ENCODE peak calls at places on chromosomes 7 and 10, in four cellular contexts. F is left lung, J is HepG2, A is brain microvascular endothelial cell. O is an unnamed sample.

GRCh38 chr10:110363572-110364411 is 59.1 kb upstream of the SMNDC1 start:
- DNase-seq in A (no peak), J (no peak), F (no peak), O (no peak)

GRCh38 chr7:44180631-44181030 is 8.6 kb downstream of the GCK start:
- DNase-seq in A (no peak), J (no peak), F (no peak), O (no peak)

GRCh38 chr10:31819393-31819820 is 109.2 kb downstream of the ARHGAP12 start:
- DNase-seq in F (no peak), J (no peak), A (peak; percentile 5), O (no peak)

GRCh38 chr10:34028936-34029335 is 694.5 kb upstream of the NRP1 start:
- DNase-seq in A (no peak), F (no peak), J (no peak), O (no peak)

GRCh38 chr10:14837003-14837755 is 658 bp downstream of the CDNF start:
- DNase-seq in F (no peak), A (no peak), J (peak; percentile 6), O (no peak)

GRCh38 chr10:68163735-68164134 is 54.4 kb downstream of the MYPN start:
- DNase-seq in F (no peak), A (no peak), J (peak; percentile 63), O (no peak)

GRCh38 chr7:81725496-81726117 is 44.2 kb downstream of the HGF start:
- DNase-seq in A (peak; percentile 88), J (no peak), F (no peak), O (no peak)

GRCh38 chr10:68090586-68090985 is 15.5 kb upstream of the HERC4 start:
- DNase-seq in A (no peak), F (no peak), J (no peak), O (no peak)

GRCh38 chr7:22860784-22861482 is 38.3 kb upstream of the TOMM7 start:
- DNase-seq in J (peak; percentile 13), A (peak; percentile 43), F (no peak), O (no peak)

GRCh38 chr7:135386181-135386580 is 123.7 kb downstream of the CNOT4 start:
- DNase-seq in A (no peak), J (no peak), F (no peak), O (no peak)

GRCh38 chr10:110528224-110528997 is 30.7 kb downstream of the DUSP5 start:
- DNase-seq in F (no peak), J (no peak), A (no peak), O (no peak)

GRCh38 chr7:40405991-40406390 is 271.2 kb downstream of the SUGCT start:
- DNase-seq in F (no peak), A (no peak), J (no peak), O (no peak)

GRCh38 chr10:102645741-102646609 is 1.7 kb downstream of the TRIM8 start:
- DNase-seq in A (peak; percentile 87), J (peak; percentile 44), F (peak; percentile 95), O (peak; percentile 66)

GRCh38 chr10:103926722-103927319 is 8.8 kb upstream of the STN1 start:
- DNase-seq in F (no peak), A (no peak), J (no peak), O (no peak)

GRCh38 chr7:84088669-84089278 is 105.8 kb downstream of the SEMA3A start:
- DNase-seq in J (no peak), F (no peak), A (no peak), O (no peak)

GRCh38 chr7:143217806-143218205 is 4.0 kb upstream of the TAS2R40 start:
- DNase-seq in J (no peak), F (no peak), A (no peak), O (no peak)

GRCh38 chr7:47518827-47519226 is 63.1 kb downstream of the TNS3 start:
- DNase-seq in A (peak; percentile 58), F (no peak), J (peak; percentile 85), O (no peak)

GRCh38 chr10:102452672-102453340 is 1.5 kb upstream of the C10orf95 start:
- DNase-seq in F (no peak), J (no peak), A (peak; percentile 71), O (no peak)

GRCh38 chr7:140192176-140192575 is 15.4 kb upstream of the KDM7A start:
- DNase-seq in J (no peak), F (no peak), A (no peak), O (no peak)

GRCh38 chr10:130341325-130341724 is 205.1 kb downstream of the GLRX3 start:
- DNase-seq in F (no peak), A (no peak), J (no peak), O (no peak)

GRCh38 chr7:129864042-129864441 is 88.7 kb downstream of the UBE2H start:
- DNase-seq in F (no peak), J (no peak), A (no peak), O (no peak)

DNA sequence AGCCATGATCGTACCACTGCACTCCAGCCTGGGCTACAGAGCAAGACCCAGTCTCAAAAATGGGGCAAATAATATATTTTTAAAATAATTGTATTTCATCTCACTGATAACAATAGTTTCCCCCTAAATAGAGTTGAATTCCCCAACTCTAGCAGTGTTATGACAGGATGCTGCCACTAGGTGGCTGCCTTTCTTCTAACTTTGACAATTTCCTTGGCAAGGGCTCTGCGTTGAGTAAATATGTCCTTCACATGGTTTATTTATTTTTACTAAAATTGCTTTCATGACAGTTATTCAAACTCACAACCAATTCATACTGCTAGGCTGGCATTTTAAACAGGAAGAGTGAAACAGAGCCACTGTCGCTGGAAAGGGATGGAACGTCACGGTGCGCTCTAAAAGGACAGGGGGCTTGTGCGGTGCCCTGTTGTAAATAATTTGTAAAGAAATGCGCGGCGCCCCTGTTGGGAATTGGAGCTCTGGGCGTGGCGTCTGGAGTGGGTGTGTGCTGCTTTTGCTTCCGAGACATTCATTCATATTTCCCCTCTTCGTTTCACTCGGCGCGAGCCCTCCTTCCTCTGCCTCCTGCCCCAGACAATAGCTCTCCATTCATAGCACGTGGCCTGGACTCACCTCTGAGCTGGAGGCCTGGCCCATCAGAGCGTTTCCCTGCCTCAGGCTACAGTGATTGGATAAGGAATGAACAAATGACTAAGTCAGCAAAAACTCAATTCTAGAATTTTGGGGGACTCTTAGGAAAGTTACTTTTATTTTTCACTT is 20.5 kb upstream of the PITRM1 start:
- DNase-seq in J (peak; percentile 29), F (no peak), A (peak; percentile 52), O (peak; percentile 48)
- H3K4me3 ChIP-seq in J (no peak overlapping the region), F (peak overlapping the region; percentile 9), A (peak overlapping the region; percentile 42), O (no peak overlapping the region)

GRCh38 chr7:2812119-2812487 is 32.0 kb downstream of the GNA12 start:
- DNase-seq in A (peak; percentile 25), F (no peak), J (no peak), O (no peak)

GRCh38 chr7:2814682-2815522 is 29.2 kb downstream of the GNA12 start:
- DNase-seq in A (peak; percentile 84), J (no peak), F (no peak), O (no peak)

GRCh38 chr7:2814186-2814530 is 29.9 kb downstream of the GNA12 start:
- DNase-seq in J (no peak), F (no peak), A (no peak), O (no peak)

GRCh38 chr7:2812831-2813230 is 31.3 kb downstream of the GNA12 start:
- DNase-seq in F (no peak), J (no peak), A (no peak), O (no peak)

GRCh38 chr7:2813350-2814185 is 30.5 kb downstream of the GNA12 start:
- DNase-seq in J (no peak), A (no peak), F (peak; percentile 72), O (no peak)
- H3K4me3 ChIP-seq in J (no peak overlapping the region), A (no peak overlapping the region), F (no peak overlapping the region), O (no peak overlapping the region)

GRCh38 chr10:3195286-3195685 is 22.7 kb upstream of the PITRM1 start:
- DNase-seq in F (no peak), J (no peak), A (no peak), O (no peak)

GRCh38 chr10:3197354-3198003 is 24.9 kb upstream of the PITRM1 start:
- DNase-seq in J (peak; percentile 36), A (peak; percentile 87), F (peak; percentile 93), O (peak; percentile 28)

GRCh38 chr10:3195706-3196105 is 23.1 kb upstream of the PITRM1 start:
- DNase-seq in F (no peak), A (no peak), J (no peak), O (no peak)

GRCh38 chr10:3196482-3196881 is 23.9 kb upstream of the PITRM1 start:
- DNase-seq in F (no peak), A (no peak), J (no peak), O (no peak)

DNA sequence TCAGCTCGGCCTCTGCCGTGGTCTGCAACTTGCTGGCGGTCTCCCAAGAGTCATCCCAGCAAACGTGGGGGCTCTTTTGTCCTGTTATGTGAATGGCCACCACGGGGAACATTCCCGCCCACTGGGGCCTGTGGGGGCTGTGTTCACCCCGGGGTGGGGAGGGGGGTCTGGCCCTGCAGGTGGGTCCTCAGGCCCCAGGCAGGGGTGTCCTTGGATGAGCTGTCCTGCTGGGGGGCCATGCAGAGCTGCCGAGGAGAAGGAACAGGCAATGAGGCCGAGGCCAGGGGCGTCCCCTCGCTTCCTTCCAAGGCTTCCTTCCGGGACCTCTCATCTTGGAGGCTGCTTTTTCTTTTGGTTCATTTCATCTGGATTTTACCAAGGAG is 24.4 kb upstream of the PITRM1 start:
- DNase-seq in F (no peak), J (no peak), A (no peak), O (no peak)
- H3K4me3 ChIP-seq in F (no peak overlapping the region), J (no peak overlapping the region), A (peak overlapping the region; percentile 3), O (no peak overlapping the region)

GRCh38 chr10:6782378-6782777 is 202.3 kb upstream of the PRKCQ start:
- DNase-seq in A (no peak), F (no peak), J (no peak), O (no peak)

GRCh38 chr10:6776170-6776569 is 196.1 kb upstream of the PRKCQ start:
- DNase-seq in F (no peak), J (no peak), A (no peak), O (no peak)

GRCh38 chr10:6780008-6780677 is 200.1 kb upstream of the PRKCQ start:
- DNase-seq in F (no peak), A (no peak), J (no peak), O (no peak)

GRCh38 chr10:6778992-6779701 is 199.1 kb upstream of the PRKCQ start:
- DNase-seq in F (no peak), J (no peak), A (peak; percentile 97), O (no peak)

DNA sequence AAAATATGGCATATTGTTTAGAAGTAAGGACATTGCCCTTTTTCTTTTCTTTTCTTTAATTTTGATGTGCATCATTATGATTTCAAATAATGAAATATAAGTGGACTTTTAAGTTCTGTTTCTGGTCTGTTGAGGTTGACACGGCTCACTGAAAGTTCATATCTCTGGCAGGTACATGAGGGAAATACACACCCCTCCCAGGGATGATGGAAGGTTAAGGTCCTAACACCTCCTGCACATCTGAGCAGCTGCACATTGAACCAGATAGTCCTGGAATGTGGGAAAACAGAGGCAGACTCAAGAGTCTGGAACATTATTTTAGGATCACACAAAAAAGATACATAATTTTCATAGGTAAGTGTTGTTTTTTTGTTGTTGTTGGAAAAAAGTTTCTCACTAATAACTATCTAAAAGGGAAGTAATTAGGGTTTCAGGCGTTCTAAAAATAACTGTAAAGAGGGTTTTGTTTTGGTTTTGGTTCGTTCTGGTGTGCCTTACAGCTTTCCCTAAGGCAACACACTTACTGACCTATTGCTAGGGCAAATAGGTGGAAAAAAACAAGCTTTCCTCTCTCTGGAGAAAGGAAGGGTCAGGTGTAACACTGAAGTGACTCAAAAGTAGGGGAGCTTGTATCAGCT is 201.2 kb upstream of the PRKCQ start:
- DNase-seq in J (no peak), F (no peak), A (no peak), O (no peak)
- H3K4me3 ChIP-seq in J (no peak overlapping the region), F (no peak overlapping the region), A (no peak overlapping the region), O (no peak overlapping the region)

GRCh38 chr7:46256870-46257528 is 335.9 kb upstream of the IGFBP3 start:
- DNase-seq in J (no peak), F (no peak), A (no peak), O (no peak)
- H3K4me3 ChIP-seq in J (no peak overlapping the region), F (no peak overlapping the region), A (no peak overlapping the region), O (no peak overlapping the region)

O was measured in Jurkat, Clone E6-1.